ENCODE peak calls at places on chromosomes 2 and 18, in seven cellular contexts. K, Q, P, C, O, G and D are unnamed samples.

GRCh38 chr18:58335223-58335622 is 291.2 kb downstream of the NEDD4L start:
- DNase-seq in K (no peak), Q (no peak), P (no peak), C (no peak), O (no peak), G (no peak), D (no peak)

GRCh38 chr2:53987336-53987921 is 16.6 kb upstream of the PSME4 start:
- DNase-seq in K (no peak), Q (no peak), P (peak), C (no peak), O (peak), G (no peak), D (no peak)

GRCh38 chr2:164920430-164920829 is 34.9 kb downstream of the SLC38A11 start:
- DNase-seq in K (no peak), Q (peak), P (peak), C (no peak), O (no peak), G (no peak), D (no peak)

GRCh38 chr2:159755788-159756187 is 42.2 kb downstream of the CD302 start:
- DNase-seq in K (no peak), Q (peak), P (peak), C (no peak), O (no peak), G (no peak), D (no peak)

GRCh38 chr18:21740474-21740723 is 193 bp upstream of the MIB1 start:
- DNase-seq in K (no peak), Q (peak), P (peak), C (peak), O (peak), G (peak), D (peak)

GRCh38 chr2:68901199-68901515 is 30.0 kb upstream of the BMP10 start:
- DNase-seq in K (no peak), Q (no peak), P (peak), C (no peak), O (no peak), G (no peak), D (no peak)

GRCh38 chr2:223414646-223415045 is 187.5 kb downstream of the SCG2 start:
- DNase-seq in K (peak), Q (no peak), P (peak), C (no peak), O (peak), G (no peak), D (no peak)

GRCh38 chr2:78992451-78992806 is 33.1 kb upstream of the REG3G start:
- DNase-seq in K (no peak), Q (peak), P (no peak), C (no peak), O (no peak), G (peak), D (no peak)

GRCh38 chr18:45666520-45666919 is 51.2 kb downstream of the SLC14A2 start:
- DNase-seq in K (no peak), Q (no peak), P (no peak), C (no peak), O (no peak), G (no peak), D (no peak)

GRCh38 chr2:218334531-218334930 is 22.1 kb upstream of the CATIP start:
- DNase-seq in K (no peak), Q (no peak), P (no peak), C (no peak), O (no peak), G (no peak), D (no peak)

GRCh38 chr2:180006236-180006635 is 861 bp downstream of the CWC22 start:
- DNase-seq in K (no peak), Q (no peak), P (no peak), C (no peak), O (no peak), G (no peak), D (no peak)

GRCh38 chr2:147133273-147133901 is 711.4 kb upstream of the ACVR2A start:
- DNase-seq in K (no peak), Q (no peak), P (no peak), C (no peak), O (no peak), G (no peak), D (no peak)

GRCh38 chr2:239938651-239939486 is 86.3 kb downstream of the NDUFA10 start:
- DNase-seq in K (peak), Q (no peak), P (no peak), C (peak), O (no peak), G (no peak), D (no peak)

GRCh38 chr2:9714630-9715214 is 83.9 kb upstream of the YWHAQ start:
- DNase-seq in K (no peak), Q (no peak), P (no peak), C (no peak), O (peak), G (no peak), D (no peak)

GRCh38 chr2:233990261-233990798 is 60.2 kb upstream of the SPP2 start:
- DNase-seq in K (no peak), Q (no peak), P (no peak), C (no peak), O (no peak), G (no peak), D (no peak)

GRCh38 chr2:232919151-232919550 is 49.1 kb downstream of the SNORC start:
- DNase-seq in K (no peak), Q (no peak), P (no peak), C (no peak), O (no peak), G (no peak), D (no peak)

GRCh38 chr2:70340921-70341765 is 39.3 kb upstream of the FAM136A start:
- DNase-seq in K (no peak), Q (peak), P (peak), C (no peak), O (peak), G (peak), D (no peak)

GRCh38 chr18:26082475-26082874 is 7.9 kb downstream of the SS18 start:
- DNase-seq in K (no peak), Q (no peak), P (peak), C (no peak), O (no peak), G (no peak), D (no peak)

GRCh38 chr18:22983175-22983574 is 50.0 kb downstream of the RBBP8 start:
- DNase-seq in K (no peak), Q (peak), P (peak), C (no peak), O (no peak), G (no peak), D (no peak)

GRCh38 chr2:66437055-66437454 is 2.1 kb downstream of the MEIS1 start:
- DNase-seq in K (no peak), Q (no peak), P (no peak), C (no peak), O (no peak), G (no peak), D (no peak)

GRCh38 chr18:79510046-79510685 is 114.4 kb downstream of the NFATC1 start:
- DNase-seq in K (peak), Q (no peak), P (no peak), C (peak), O (no peak), G (no peak), D (no peak)

GRCh38 chr2:219221956-219222518 is 3.3 kb upstream of the ABCB6 start:
- DNase-seq in K (no peak), Q (no peak), P (no peak), C (no peak), O (no peak), G (no peak), D (peak)

GRCh38 chr18:55735969-55736368 is 148.0 kb upstream of the TCF4 start:
- DNase-seq in K (no peak), Q (no peak), P (no peak), C (no peak), O (no peak), G (no peak), D (no peak)

GRCh38 chr2:98896416-98896815 is 39.6 kb downstream of the CRACDL start:
- DNase-seq in K (peak), Q (no peak), P (no peak), C (no peak), O (no peak), G (no peak), D (no peak)

GRCh38 chr2:112692496-112692911 is 28.3 kb upstream of the NT5DC4 start:
- DNase-seq in K (peak), Q (peak), P (peak), C (no peak), O (peak), G (no peak), D (no peak)

GRCh38 chr2:239697765-239698164 is 296.9 kb upstream of the HDAC4 start:
- DNase-seq in K (no peak), Q (no peak), P (no peak), C (no peak), O (no peak), G (no peak), D (no peak)

GRCh38 chr2:176907341-176907740 is 305.3 kb upstream of the HNRNPA3 start:
- DNase-seq in K (no peak), Q (no peak), P (no peak), C (no peak), O (no peak), G (no peak), D (no peak)

GRCh38 chr2:10019174-10019971 is 24.0 kb upstream of the KLF11 start:
- DNase-seq in K (peak), Q (no peak), P (peak), C (no peak), O (no peak), G (no peak), D (no peak)

GRCh38 chr2:154623819-154624218 is 74.7 kb upstream of the KCNJ3 start:
- DNase-seq in K (no peak), Q (peak), P (peak), C (no peak), O (no peak), G (peak), D (no peak)

GRCh38 chr18:58762781-58763171 is 91.5 kb downstream of the MALT1 start:
- DNase-seq in K (no peak), Q (no peak), P (no peak), C (no peak), O (peak), G (no peak), D (no peak)

GRCh38 chr18:75837316-75837715 is 409.8 kb upstream of the SMIM21 start:
- DNase-seq in K (no peak), Q (no peak), P (no peak), C (no peak), O (peak), G (no peak), D (no peak)
- H3K27ac ChIP-seq in K (no peak), Q (no peak), P (no peak), C (no peak), O (no peak), G (no peak), D (no peak)

DNA sequence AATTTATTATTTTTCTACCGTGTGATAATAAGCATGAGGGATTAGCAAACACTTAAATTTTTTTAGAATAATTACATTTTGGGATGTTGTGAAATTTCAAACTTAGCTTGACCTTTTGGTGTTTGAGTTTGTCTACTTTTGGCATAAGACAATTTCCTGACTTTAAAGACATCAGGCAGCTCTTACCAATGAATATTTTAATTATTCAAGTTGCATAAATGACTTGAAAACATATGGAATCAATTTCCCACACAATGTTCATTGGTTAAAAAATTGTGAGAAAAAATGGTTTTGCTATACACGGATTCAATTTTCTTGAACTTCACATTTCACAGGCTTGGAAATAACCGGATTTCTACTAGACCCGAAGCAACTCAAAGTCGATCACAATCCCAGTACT is 243.4 kb downstream of the IKZF2 start:
- DNase-seq in K (no peak), Q (no peak), P (no peak), C (no peak), O (no peak), G (no peak), D (no peak)
- H3K27ac ChIP-seq in K (no peak), Q (no peak), P (no peak), C (peak), O (no peak), G (no peak), D (no peak)

GRCh38 chr2:226674123-226674522 is 125.5 kb downstream of the IRS1 start:
- DNase-seq in K (no peak), Q (no peak), P (no peak), C (no peak), O (no peak), G (no peak), D (no peak)
- H3K27ac ChIP-seq in K (no peak), Q (no peak), P (no peak), C (no peak), O (peak), G (no peak), D (no peak)

GRCh38 chr2:230871361-230872150 is 6.8 kb downstream of the ITM2C start:
- DNase-seq in K (peak), Q (no peak), P (no peak), C (peak), O (no peak), G (no peak), D (no peak)

GRCh38 chr2:230868947-230869690 is 4.4 kb downstream of the ITM2C start:
- DNase-seq in K (no peak), Q (no peak), P (no peak), C (no peak), O (no peak), G (no peak), D (no peak)

GRCh38 chr2:230870544-230871360 is 6.0 kb downstream of the ITM2C start:
- DNase-seq in K (no peak), Q (no peak), P (no peak), C (peak), O (no peak), G (no peak), D (no peak)

GRCh38 chr2:230868151-230868946 is 3.6 kb downstream of the ITM2C start:
- DNase-seq in K (no peak), Q (no peak), P (no peak), C (no peak), O (no peak), G (no peak), D (no peak)

DNA sequence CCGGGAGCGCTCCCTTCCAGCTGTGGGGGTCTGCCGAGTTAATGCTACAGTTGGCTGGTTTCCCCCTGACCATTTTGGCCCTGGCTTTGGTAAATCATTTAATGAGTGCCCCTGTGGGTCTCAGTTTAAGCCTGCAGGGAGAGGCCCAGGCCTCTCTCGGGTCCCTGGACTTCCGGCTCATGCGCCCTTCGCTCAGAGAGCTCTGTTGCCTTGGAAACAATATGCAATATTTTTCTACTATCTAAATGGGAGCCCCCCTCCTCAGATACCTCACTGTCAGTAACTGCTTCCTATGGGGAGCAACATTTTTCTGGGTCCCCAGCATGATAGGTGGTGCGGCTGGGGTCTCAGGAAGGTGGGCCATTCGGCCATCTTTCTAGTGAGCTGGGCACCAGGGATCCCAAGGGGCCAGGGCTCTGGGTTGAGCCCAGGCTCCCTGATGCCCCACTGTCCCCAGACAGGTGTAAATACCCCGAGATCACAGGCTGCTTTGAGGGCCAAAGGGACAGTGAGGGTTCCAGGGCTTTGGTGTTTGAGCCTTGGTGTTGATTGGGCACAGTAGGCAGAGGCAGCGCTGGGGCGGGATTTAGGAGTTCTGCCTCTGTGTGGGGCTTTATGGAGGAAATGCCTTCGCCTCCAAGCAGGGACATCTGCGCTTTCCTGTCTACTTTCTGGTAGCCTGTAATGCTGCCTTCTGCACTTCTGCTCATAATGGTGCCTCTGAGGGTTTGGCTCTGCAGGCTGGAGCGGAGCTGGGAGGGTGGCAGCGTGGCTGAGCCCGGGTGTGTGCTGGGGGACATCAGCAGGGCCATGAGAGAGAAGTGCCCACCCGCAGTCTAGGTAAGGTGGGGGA is 5.2 kb downstream of the ITM2C start:
- DNase-seq in K (no peak), Q (no peak), P (no peak), C (no peak), O (no peak), G (no peak), D (no peak)
- H3K27ac ChIP-seq in K (peak), Q (no peak), P (no peak), C (no peak), O (no peak), G (no peak), D (peak)